ENCODE peak calls at places on chromosomes 3 and 15, in seven cellular contexts. A, L, G, R, I, F and Z are unnamed samples.

GRCh38 chr15:68484696-68485400 is 52.9 kb upstream of the ITGA11 start:
- DNase-seq in A (no peak), I (no peak), G (no peak), L (no peak), F (no peak), R (no peak), Z (no peak)

GRCh38 chr15:89829161-89829560 is 14.5 kb upstream of the ANPEP start:
- DNase-seq in G (no peak), F (no peak), L (no peak), R (no peak), I (no peak), A (no peak), Z (no peak)

GRCh38 chr3:66335671-66336070 is 114.9 kb downstream of the SLC25A26 start:
- DNase-seq in I (no peak), F (no peak), G (no peak), R (no peak), L (no peak), A (no peak), Z (no peak)

GRCh38 chr3:8500208-8500961 is 1.2 kb upstream of the LMCD1 start:
- DNase-seq in A (no peak), G (peak), I (no peak), R (peak), L (peak), F (peak), Z (peak)

GRCh38 chr3:149195221-149195620 is 26.4 kb downstream of the CP start:
- DNase-seq in F (no peak), A (no peak), L (no peak), I (no peak), R (no peak), G (no peak), Z (no peak)

GRCh38 chr15:60326824-60327654 is 70.7 kb downstream of the ANXA2 start:
- DNase-seq in A (peak), L (peak), G (no peak), R (no peak), I (peak), F (no peak), Z (peak)

GRCh38 chr3:10025205-10026083 is 793 bp upstream of the FANCD2 start:
- DNase-seq in R (no peak), G (no peak), A (no peak), F (no peak), I (no peak), L (no peak), Z (no peak)

GRCh38 chr3:22759636-22760310 is 443.4 kb upstream of the UBE2E2 start:
- DNase-seq in L (peak), I (no peak), F (no peak), G (no peak), A (no peak), R (no peak), Z (no peak)

GRCh38 chr3:16332904-16333426 is 68.0 kb downstream of the OXNAD1 start:
- DNase-seq in R (no peak), F (no peak), I (no peak), G (no peak), A (no peak), L (no peak), Z (no peak)

GRCh38 chr3:125245521-125245920 is 33.0 kb upstream of the SLC12A8 start:
- DNase-seq in A (no peak), I (no peak), G (no peak), L (no peak), F (no peak), R (no peak), Z (no peak)

GRCh38 chr3:71442648-71443047 is 140.9 kb downstream of the FOXP1 start:
- DNase-seq in L (no peak), R (no peak), I (no peak), F (no peak), G (no peak), A (no peak), Z (no peak)

GRCh38 chr15:64746921-64747320 is 28.5 kb downstream of the RBPMS2 start:
- DNase-seq in R (no peak), L (no peak), I (no peak), F (no peak), G (no peak), A (no peak), Z (no peak)

GRCh38 chr15:64743691-64744090 is 31.7 kb downstream of the RBPMS2 start:
- DNase-seq in R (no peak), G (no peak), I (no peak), L (no peak), A (no peak), F (no peak), Z (no peak)

GRCh38 chr15:64747578-64747977 is 27.8 kb downstream of the RBPMS2 start:
- DNase-seq in L (no peak), A (no peak), I (no peak), F (no peak), G (no peak), R (no peak), Z (no peak)

GRCh38 chr15:64748251-64748650 is 27.1 kb downstream of the RBPMS2 start:
- DNase-seq in R (no peak), G (no peak), I (no peak), A (no peak), L (no peak), F (no peak), Z (no peak)

GRCh38 chr15:64746356-64746755 is 29.0 kb downstream of the RBPMS2 start:
- DNase-seq in A (no peak), I (no peak), R (no peak), L (no peak), F (no peak), G (no peak), Z (no peak)
- TF ChIP-seq CTCF in A (no peak), I (no peak), R (no peak), L (no peak), F (no peak), G (no peak), Z (no peak)

GRCh38 chr15:80732818-80733217 is 37.7 kb downstream of the ABHD17C start:
- DNase-seq in F (no peak), R (no peak), G (no peak), A (no peak), L (peak), I (no peak), Z (no peak)
- TF ChIP-seq CTCF in F (no peak), R (no peak), G (no peak), A (no peak), L (no peak), I (no peak), Z (no peak)

DNA sequence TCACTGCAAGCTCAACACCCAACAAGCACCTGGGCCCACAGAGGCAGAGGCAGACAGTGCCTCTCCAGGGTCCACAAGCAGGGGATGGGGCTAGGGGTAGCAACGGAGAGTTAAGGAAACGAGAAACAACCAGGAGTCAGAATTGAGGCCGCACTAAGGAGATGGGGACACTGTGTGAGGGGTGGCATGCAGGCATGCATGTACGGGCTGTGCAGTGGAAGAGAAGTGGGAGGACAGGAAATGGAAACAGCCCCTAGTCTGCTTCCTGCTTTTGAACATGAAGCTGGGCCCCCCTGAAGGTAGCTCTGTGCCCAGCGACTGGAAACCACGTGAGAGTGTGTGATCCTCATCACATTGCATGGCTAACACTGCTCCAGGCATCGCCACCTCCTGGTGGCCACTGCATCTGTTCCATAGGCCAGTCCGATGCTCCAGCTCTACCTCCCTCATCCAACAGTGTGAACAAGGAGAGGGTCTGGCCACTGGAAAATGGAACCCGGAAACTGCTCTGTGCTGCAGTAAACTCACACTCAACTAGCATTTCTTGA is 44.0 kb downstream of the XXYLT1 start:
- DNase-seq in G (no peak), L (no peak), F (no peak), I (no peak), R (no peak), A (no peak), Z (no peak)
- TF ChIP-seq CTCF in G (no peak), L (peak), F (no peak), I (no peak), R (peak), A (no peak), Z (peak)

GRCh38 chr3:97971679-97972567 is at the start of gene RIOX2:
- DNase-seq in A (peak), I (peak), F (peak), R (peak), G (peak), L (peak), Z (peak)
- TF ChIP-seq CTCF in A (no peak), I (no peak), F (no peak), R (no peak), G (no peak), L (no peak), Z (peak)

GRCh38 chr3:140055032-140055791 is 120.2 kb downstream of the CLSTN2 start:
- DNase-seq in A (no peak), I (no peak), G (no peak), L (no peak), R (no peak), F (no peak), Z (no peak)

GRCh38 chr3:140050396-140050795 is 115.4 kb downstream of the CLSTN2 start:
- DNase-seq in G (no peak), F (no peak), R (no peak), A (no peak), I (no peak), L (no peak), Z (no peak)

GRCh38 chr3:140053011-140053702 is 118.2 kb downstream of the CLSTN2 start:
- DNase-seq in I (no peak), F (no peak), G (no peak), L (no peak), R (no peak), A (no peak), Z (no peak)

GRCh38 chr3:140053794-140054193 is 118.8 kb downstream of the CLSTN2 start:
- DNase-seq in R (no peak), I (no peak), F (no peak), L (no peak), A (no peak), G (no peak), Z (no peak)

DNA sequence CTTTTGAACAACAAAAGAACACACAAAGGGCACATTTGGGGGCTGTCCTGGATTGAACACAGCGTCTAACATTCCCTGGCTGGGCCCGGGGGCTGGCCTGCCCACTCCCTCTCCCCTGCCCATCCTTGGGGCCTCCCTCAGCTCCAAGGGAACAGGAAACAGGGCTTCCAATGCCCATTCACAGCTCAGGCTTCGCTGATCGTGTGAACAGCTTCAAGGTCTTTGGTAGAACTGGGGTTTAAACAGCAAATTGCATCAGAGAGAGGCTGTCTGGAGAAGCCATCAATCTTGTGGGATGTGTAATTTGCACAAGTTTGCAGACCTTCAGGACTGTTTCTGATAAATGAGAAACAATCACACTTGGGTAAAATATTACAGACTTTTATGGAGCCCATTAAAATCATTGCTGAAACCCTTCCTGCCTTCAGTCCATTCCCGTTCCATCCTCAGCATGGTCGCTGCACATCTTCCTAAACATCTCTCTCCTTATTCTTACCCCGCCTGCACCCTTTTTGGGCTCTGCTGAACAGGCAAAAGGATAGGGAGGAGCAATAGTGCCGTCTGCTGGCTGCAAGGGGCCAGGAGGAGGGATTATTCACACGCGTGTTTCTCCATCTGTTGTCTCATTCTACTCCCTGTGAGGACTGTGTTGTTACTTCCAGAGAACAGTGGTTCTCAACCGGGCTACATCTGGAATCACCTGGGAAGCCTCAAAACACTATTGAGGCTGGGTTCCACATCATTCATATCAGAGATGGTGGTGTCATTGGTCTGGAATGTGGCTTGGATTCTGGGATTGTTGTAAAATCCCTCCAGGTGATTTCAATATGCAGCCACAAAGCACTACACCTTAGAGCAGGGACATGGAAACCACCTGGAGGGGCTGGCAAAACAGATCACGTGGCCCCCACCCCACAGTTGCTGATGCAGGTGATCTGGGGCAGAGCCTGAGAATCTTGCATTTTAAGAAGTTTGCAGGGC is 116.3 kb downstream of the CLSTN2 start:
- DNase-seq in R (peak), I (peak), L (peak), A (no peak), G (no peak), F (no peak), Z (peak)
- TF ChIP-seq CTCF in R (peak), I (peak), L (peak), A (peak), G (no peak), F (no peak), Z (peak)

DNA sequence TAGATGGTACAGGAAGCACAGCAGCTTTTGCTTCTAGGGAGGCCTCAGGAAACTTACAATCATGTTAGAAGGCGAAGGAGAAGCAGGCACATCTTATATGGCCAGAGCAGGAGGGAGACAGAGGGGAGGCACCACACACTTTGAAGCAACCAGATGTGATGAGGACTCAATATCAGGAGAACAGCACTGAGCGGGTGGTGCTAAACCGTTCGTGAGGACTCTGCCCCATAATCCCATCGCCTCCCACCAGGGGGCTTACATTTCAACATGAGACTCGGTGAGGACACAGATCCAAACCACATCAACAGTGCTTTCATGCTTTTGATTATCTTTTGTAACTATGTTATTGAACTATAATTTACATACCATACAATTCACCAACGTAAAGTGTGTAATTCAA is 7.6 kb upstream of the TMEM44 start:
- DNase-seq in F (no peak), A (no peak), I (no peak), G (no peak), L (no peak), R (no peak), Z (no peak)
- TF ChIP-seq CTCF in F (no peak), A (no peak), I (peak), G (no peak), L (peak), R (peak), Z (no peak)

DNA sequence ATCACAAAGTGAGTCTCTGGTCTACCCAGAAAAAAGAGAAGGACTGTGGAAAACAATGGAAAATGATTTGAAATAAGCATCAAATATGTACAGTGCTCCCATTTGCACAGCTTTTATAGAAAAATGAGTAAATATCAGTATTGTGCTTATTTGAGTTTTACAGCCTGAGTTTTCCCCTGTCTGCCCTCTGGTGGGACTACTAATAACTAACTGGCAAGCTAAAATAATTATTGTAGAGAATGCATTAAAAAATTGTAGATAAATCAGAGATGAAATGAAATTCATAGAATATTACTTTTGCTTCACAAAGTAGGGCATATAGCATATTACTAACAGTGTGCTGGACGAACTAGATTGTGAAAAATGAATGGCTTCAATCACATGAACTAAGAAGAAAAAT is 287.1 kb downstream of the NAALADL2 start:
- DNase-seq in G (no peak), A (no peak), R (no peak), F (no peak), L (peak), I (no peak), Z (no peak)
- TF ChIP-seq CTCF in G (no peak), A (peak), R (peak), F (no peak), L (peak), I (no peak), Z (peak)